ENCODE peak calls at places on chromosomes 16 and 17, in seven cellular contexts. One of them, this sample, is unnamed.

GRCh38 chr17:73247728-73248127 is 14.0 kb downstream of the CPSF4L start:
- DNase-seq in GM04503: no peak
- DNase-seq in left kidney: no peak
- DNase-seq in A549: peak
- DNase-seq in NCI-H1092: no peak
- DNase-seq in RPMI7951: no peak
- DNase-seq in glutamatergic neuron: no peak
- DNase-seq in this sample: no peak

GRCh38 chr16:28859326-28859725 is 4.3 kb upstream of the SH2B1 start:
- DNase-seq in GM04503: no peak
- DNase-seq in NCI-H1092: no peak
- DNase-seq in A549: no peak
- DNase-seq in glutamatergic neuron: no peak
- DNase-seq in left kidney: no peak
- DNase-seq in RPMI7951: no peak
- DNase-seq in this sample: no peak

GRCh38 chr17:79482719-79483118 is 128.1 kb downstream of the RBFOX3 start:
- DNase-seq in NCI-H1092: no peak
- DNase-seq in A549: no peak
- DNase-seq in GM04503: no peak
- DNase-seq in left kidney: peak
- DNase-seq in RPMI7951: no peak
- DNase-seq in glutamatergic neuron: no peak
- DNase-seq in this sample: no peak

GRCh38 chr16:35516971-35517370 is 2057.6 kb downstream of the TP53TG3F start:
- DNase-seq in NCI-H1092: no peak
- DNase-seq in GM04503: no peak
- DNase-seq in A549: no peak
- DNase-seq in left kidney: no peak
- DNase-seq in glutamatergic neuron: no peak
- DNase-seq in RPMI7951: no peak
- DNase-seq in this sample: no peak

GRCh38 chr16:11716330-11716729 is 26.3 kb downstream of the TXNDC11 start:
- DNase-seq in NCI-H1092: no peak
- DNase-seq in glutamatergic neuron: no peak
- DNase-seq in GM04503: no peak
- DNase-seq in A549: no peak
- DNase-seq in RPMI7951: no peak
- DNase-seq in left kidney: no peak
- DNase-seq in this sample: no peak

GRCh38 chr16:79519448-79519847 is 81.1 kb downstream of the MAF start:
- DNase-seq in left kidney: no peak
- DNase-seq in GM04503: no peak
- DNase-seq in NCI-H1092: no peak
- DNase-seq in glutamatergic neuron: no peak
- DNase-seq in A549: no peak
- DNase-seq in RPMI7951: peak
- DNase-seq in this sample: no peak

GRCh38 chr17:2158011-2158410 is 103.1 kb downstream of the HIC1 start:
- DNase-seq in A549: no peak
- DNase-seq in NCI-H1092: no peak
- DNase-seq in RPMI7951: peak
- DNase-seq in glutamatergic neuron: no peak
- DNase-seq in left kidney: no peak
- DNase-seq in GM04503: peak
- DNase-seq in this sample: peak

GRCh38 chr16:81567987-81568748 is 123.6 kb downstream of the CMIP start:
- DNase-seq in GM04503: no peak
- DNase-seq in RPMI7951: peak
- DNase-seq in glutamatergic neuron: no peak
- DNase-seq in A549: peak
- DNase-seq in left kidney: no peak
- DNase-seq in NCI-H1092: no peak
- DNase-seq in this sample: peak

GRCh38 chr16:73015612-73016487 is 32.1 kb downstream of the ZFHX3 start:
- DNase-seq in NCI-H1092: no peak
- DNase-seq in glutamatergic neuron: no peak
- DNase-seq in A549: peak
- DNase-seq in GM04503: no peak
- DNase-seq in RPMI7951: no peak
- DNase-seq in left kidney: no peak
- DNase-seq in this sample: no peak

GRCh38 chr17:72502111-72502939 is 381.5 kb downstream of the SOX9 start:
- DNase-seq in glutamatergic neuron: no peak
- DNase-seq in left kidney: peak
- DNase-seq in GM04503: no peak
- DNase-seq in RPMI7951: peak
- DNase-seq in A549: peak
- DNase-seq in NCI-H1092: no peak
- DNase-seq in this sample: peak

GRCh38 chr17:16491131-16491702 is 776 bp downstream of the LRRC75A start:
- DNase-seq in left kidney: peak
- DNase-seq in glutamatergic neuron: peak
- DNase-seq in NCI-H1092: no peak
- DNase-seq in RPMI7951: no peak
- DNase-seq in GM04503: no peak
- DNase-seq in A549: no peak
- DNase-seq in this sample: no peak

GRCh38 chr16:77784441-77785356 is 3.7 kb upstream of the VAT1L start:
- DNase-seq in RPMI7951: no peak
- DNase-seq in glutamatergic neuron: no peak
- DNase-seq in NCI-H1092: no peak
- DNase-seq in A549: no peak
- DNase-seq in GM04503: no peak
- DNase-seq in left kidney: no peak
- DNase-seq in this sample: no peak

GRCh38 chr17:61469474-61469873 is 17.3 kb downstream of the TBX4 start:
- DNase-seq in glutamatergic neuron: no peak
- DNase-seq in A549: no peak
- DNase-seq in GM04503: no peak
- DNase-seq in NCI-H1092: no peak
- DNase-seq in left kidney: no peak
- DNase-seq in RPMI7951: no peak
- DNase-seq in this sample: no peak

GRCh38 chr16:46975165-46975564 is 1.7 kb upstream of the DNAJA2 start:
- DNase-seq in RPMI7951: no peak
- DNase-seq in left kidney: no peak
- DNase-seq in NCI-H1092: no peak
- DNase-seq in GM04503: no peak
- DNase-seq in glutamatergic neuron: no peak
- DNase-seq in A549: no peak
- DNase-seq in this sample: no peak

GRCh38 chr17:15270628-15271381 is 5.7 kb upstream of the PMP22 start:
- DNase-seq in NCI-H1092: no peak
- DNase-seq in A549: no peak
- DNase-seq in RPMI7951: no peak
- DNase-seq in left kidney: no peak
- DNase-seq in GM04503: no peak
- DNase-seq in glutamatergic neuron: no peak
- DNase-seq in this sample: no peak

GRCh38 chr16:68364601-68364998 is 53.8 kb downstream of the PRMT7 start:
- DNase-seq in glutamatergic neuron: no peak
- DNase-seq in GM04503: no peak
- DNase-seq in A549: no peak
- DNase-seq in RPMI7951: no peak
- DNase-seq in left kidney: peak
- DNase-seq in NCI-H1092: no peak
- DNase-seq in this sample: no peak

GRCh38 chr17:413706-414440 is 61.3 kb upstream of the RPH3AL start:
- DNase-seq in GM04503: no peak
- DNase-seq in RPMI7951: no peak
- DNase-seq in glutamatergic neuron: no peak
- DNase-seq in NCI-H1092: no peak
- DNase-seq in A549: no peak
- DNase-seq in left kidney: no peak
- DNase-seq in this sample: no peak

GRCh38 chr16:69942099-69942491 is 9.0 kb upstream of the CLEC18A start:
- DNase-seq in glutamatergic neuron: no peak
- DNase-seq in A549: no peak
- DNase-seq in RPMI7951: no peak
- DNase-seq in left kidney: no peak
- DNase-seq in NCI-H1092: no peak
- DNase-seq in GM04503: no peak
- DNase-seq in this sample: no peak

GRCh38 chr17:21081967-21082366 is 39.2 kb upstream of the USP22 start:
- DNase-seq in glutamatergic neuron: no peak
- DNase-seq in GM04503: no peak
- DNase-seq in RPMI7951: no peak
- DNase-seq in left kidney: no peak
- DNase-seq in NCI-H1092: no peak
- DNase-seq in A549: peak
- DNase-seq in this sample: no peak

GRCh38 chr16:12569061-12569460 is 234.6 kb downstream of the CPPED1 start:
- DNase-seq in RPMI7951: peak
- DNase-seq in A549: no peak
- DNase-seq in NCI-H1092: no peak
- DNase-seq in glutamatergic neuron: no peak
- DNase-seq in GM04503: no peak
- DNase-seq in left kidney: no peak
- DNase-seq in this sample: no peak

GRCh38 chr17:74842599-74843351 is 16.9 kb downstream of the GRIN2C start:
- DNase-seq in left kidney: peak
- DNase-seq in RPMI7951: peak
- DNase-seq in A549: peak
- DNase-seq in NCI-H1092: peak
- DNase-seq in glutamatergic neuron: peak
- DNase-seq in GM04503: no peak
- DNase-seq in this sample: peak

GRCh38 chr16:88953003-88953690 is 23.9 kb downstream of the CBFA2T3 start:
- DNase-seq in RPMI7951: no peak
- DNase-seq in glutamatergic neuron: no peak
- DNase-seq in left kidney: no peak
- DNase-seq in NCI-H1092: no peak
- DNase-seq in GM04503: no peak
- DNase-seq in A549: no peak
- DNase-seq in this sample: no peak

GRCh38 chr17:65122836-65123756 is 14.1 kb upstream of the RGS9 start:
- DNase-seq in GM04503: peak
- DNase-seq in left kidney: peak
- DNase-seq in RPMI7951: peak
- DNase-seq in glutamatergic neuron: peak
- DNase-seq in NCI-H1092: peak
- DNase-seq in A549: peak
- DNase-seq in this sample: peak

This sample was measured in AG20443.